ENCODE peak calls at places on chromosome 21, in seven cellular contexts. One of them, this sample, is unnamed.

GRCh38 chr21:39021475-39021832 is 161.8 kb downstream of the PSMG1 start:
- DNase-seq in neuronal stem cell: no peak
- DNase-seq in trophoblast cell: no peak
- DNase-seq in H9: no peak
- DNase-seq in H1: no peak
- DNase-seq in mesendoderm: peak; percentile 40
- DNase-seq in IMR-90: no peak
- DNase-seq in this sample: no peak

GRCh38 chr21:36728371-36729111 is 29.6 kb downstream of the SIM2 start:
- DNase-seq in IMR-90: no peak
- DNase-seq in mesendoderm: no peak
- DNase-seq in neuronal stem cell: no peak
- DNase-seq in trophoblast cell: no peak
- DNase-seq in H9: peak; percentile 2
- DNase-seq in H1: no peak
- DNase-seq in this sample: no peak

GRCh38 chr21:34344584-34344983 is 19.2 kb upstream of the KCNE2 start:
- DNase-seq in H1: no peak
- DNase-seq in H9: no peak
- DNase-seq in neuronal stem cell: no peak
- DNase-seq in trophoblast cell: no peak
- DNase-seq in mesendoderm: no peak
- DNase-seq in IMR-90: peak; percentile 49
- DNase-seq in this sample: peak; percentile 38

GRCh38 chr21:44919111-44919912 is 1.4 kb downstream of the ITGB2 start:
- DNase-seq in IMR-90: no peak
- DNase-seq in mesendoderm: no peak
- DNase-seq in neuronal stem cell: no peak
- DNase-seq in H1: no peak
- DNase-seq in trophoblast cell: no peak
- DNase-seq in H9: no peak
- DNase-seq in this sample: no peak

GRCh38 chr21:43613755-43614638 is 45.3 kb downstream of the HSF2BP start:
- DNase-seq in IMR-90: peak; percentile 82
- DNase-seq in H1: no peak
- DNase-seq in mesendoderm: no peak
- DNase-seq in H9: no peak
- DNase-seq in trophoblast cell: no peak
- DNase-seq in neuronal stem cell: no peak
- DNase-seq in this sample: peak; percentile 53

GRCh38 chr21:16419188-16419874 is 689.5 kb downstream of the USP25 start:
- DNase-seq in neuronal stem cell: no peak
- DNase-seq in trophoblast cell: no peak
- DNase-seq in H1: no peak
- DNase-seq in mesendoderm: peak; percentile 2
- DNase-seq in IMR-90: peak; percentile 57
- DNase-seq in H9: no peak
- DNase-seq in this sample: no peak

GRCh38 chr21:41868062-41868710 is 11.0 kb downstream of the PRDM15 start:
- DNase-seq in trophoblast cell: no peak
- DNase-seq in IMR-90: peak; percentile 12
- DNase-seq in neuronal stem cell: no peak
- DNase-seq in mesendoderm: no peak
- DNase-seq in H1: no peak
- DNase-seq in H9: no peak
- DNase-seq in this sample: no peak

GRCh38 chr21:25583370-25584133 is 23.7 kb downstream of the MRPL39 start:
- DNase-seq in H9: no peak
- DNase-seq in trophoblast cell: no peak
- DNase-seq in H1: no peak
- DNase-seq in neuronal stem cell: no peak
- DNase-seq in IMR-90: no peak
- DNase-seq in mesendoderm: no peak
- DNase-seq in this sample: no peak

GRCh38 chr21:44789880-44790279 is 11.7 kb downstream of the UBE2G2 start:
- DNase-seq in H1: no peak
- DNase-seq in trophoblast cell: no peak
- DNase-seq in neuronal stem cell: no peak
- DNase-seq in IMR-90: peak; percentile 58
- DNase-seq in H9: no peak
- DNase-seq in mesendoderm: no peak
- DNase-seq in this sample: peak; percentile 9

GRCh38 chr21:14046401-14046800 is 164.4 kb downstream of the LIPI start:
- DNase-seq in H1: no peak
- DNase-seq in neuronal stem cell: no peak
- DNase-seq in mesendoderm: no peak
- DNase-seq in IMR-90: peak; percentile 17
- DNase-seq in trophoblast cell: no peak
- DNase-seq in H9: no peak
- DNase-seq in this sample: no peak

GRCh38 chr21:26820473-26820872 is 24.7 kb downstream of the ADAMTS1 start:
- DNase-seq in H9: no peak
- DNase-seq in trophoblast cell: peak; percentile 88
- DNase-seq in mesendoderm: no peak
- DNase-seq in IMR-90: no peak
- DNase-seq in neuronal stem cell: no peak
- DNase-seq in H1: no peak
- DNase-seq in this sample: no peak

GRCh38 chr21:42233067-42233981 is 14.4 kb downstream of the ABCG1 start:
- DNase-seq in neuronal stem cell: no peak
- DNase-seq in mesendoderm: peak; percentile 61
- DNase-seq in H1: no peak
- DNase-seq in trophoblast cell: peak; percentile 90
- DNase-seq in IMR-90: peak; percentile 20
- DNase-seq in H9: peak; percentile 48
- DNase-seq in this sample: peak; percentile 73

GRCh38 chr21:39518845-39519205 is 67.1 kb downstream of the SH3BGR start:
- DNase-seq in trophoblast cell: peak; percentile 39
- DNase-seq in neuronal stem cell: no peak
- DNase-seq in H9: no peak
- DNase-seq in IMR-90: no peak
- DNase-seq in mesendoderm: no peak
- DNase-seq in H1: no peak
- DNase-seq in this sample: no peak

GRCh38 chr21:41369915-41370839 is 8.3 kb downstream of the MX2 start:
- DNase-seq in H9: no peak
- DNase-seq in mesendoderm: peak; percentile 49
- DNase-seq in trophoblast cell: peak; percentile 31
- DNase-seq in H1: no peak
- DNase-seq in IMR-90: no peak
- DNase-seq in neuronal stem cell: no peak
- DNase-seq in this sample: peak; percentile 10

GRCh38 chr21:34846601-34847112 is 177.9 kb downstream of the CLIC6 start:
- DNase-seq in trophoblast cell: peak; percentile 94
- DNase-seq in mesendoderm: peak; percentile 67
- DNase-seq in neuronal stem cell: peak; percentile 8
- DNase-seq in H9: no peak
- DNase-seq in H1: no peak
- DNase-seq in IMR-90: peak; percentile 89
- DNase-seq in this sample: peak; percentile 83

GRCh38 chr21:36330904-36331303 is 10.9 kb downstream of the MORC3 start:
- DNase-seq in trophoblast cell: peak; percentile 74
- DNase-seq in H1: no peak
- DNase-seq in IMR-90: peak; percentile 60
- DNase-seq in mesendoderm: peak; percentile 53
- DNase-seq in neuronal stem cell: no peak
- DNase-seq in H9: no peak
- DNase-seq in this sample: peak; percentile 60

GRCh38 chr21:43688906-43689305 is 29.5 kb downstream of the RRP1B start:
- DNase-seq in IMR-90: no peak
- DNase-seq in mesendoderm: no peak
- DNase-seq in H9: no peak
- DNase-seq in trophoblast cell: no peak
- DNase-seq in H1: no peak
- DNase-seq in neuronal stem cell: no peak
- DNase-seq in this sample: no peak

GRCh38 chr21:25373126-25374082 is 233.9 kb downstream of the MRPL39 start:
- DNase-seq in H1: no peak
- DNase-seq in mesendoderm: peak; percentile 84
- DNase-seq in trophoblast cell: no peak
- DNase-seq in H9: peak; percentile 79
- DNase-seq in neuronal stem cell: no peak
- DNase-seq in IMR-90: no peak
- DNase-seq in this sample: no peak

GRCh38 chr21:34126269-34126668 is 52.9 kb downstream of the MRPS6 start:
- DNase-seq in H1: no peak
- DNase-seq in neuronal stem cell: peak; percentile 37
- DNase-seq in mesendoderm: peak; percentile 55
- DNase-seq in trophoblast cell: peak; percentile 45
- DNase-seq in IMR-90: peak; percentile 53
- DNase-seq in H9: no peak
- DNase-seq in this sample: peak; percentile 33

GRCh38 chr21:42644223-42645208 is 8.9 kb upstream of the PDE9A start:
- DNase-seq in H9: no peak
- DNase-seq in IMR-90: peak; percentile 73
- DNase-seq in H1: no peak
- DNase-seq in trophoblast cell: no peak
- DNase-seq in neuronal stem cell: no peak
- DNase-seq in mesendoderm: no peak
- DNase-seq in this sample: peak; percentile 87

GRCh38 chr21:37060296-37060695 is 12.6 kb downstream of the PIGP start:
- DNase-seq in trophoblast cell: peak; percentile 41
- DNase-seq in H1: peak; percentile 43
- DNase-seq in neuronal stem cell: no peak
- DNase-seq in mesendoderm: peak; percentile 92
- DNase-seq in H9: peak; percentile 76
- DNase-seq in IMR-90: peak; percentile 98
- DNase-seq in this sample: peak; percentile 99

GRCh38 chr21:35153671-35154070 is 104.6 kb upstream of the RUNX1 start:
- DNase-seq in IMR-90: no peak
- DNase-seq in H9: no peak
- DNase-seq in neuronal stem cell: no peak
- DNase-seq in trophoblast cell: no peak
- DNase-seq in H1: no peak
- DNase-seq in mesendoderm: no peak
- DNase-seq in this sample: no peak

GRCh38 chr21:34198232-34199120 is 125.1 kb downstream of the MRPS6 start:
- DNase-seq in neuronal stem cell: no peak
- DNase-seq in IMR-90: no peak
- DNase-seq in H9: no peak
- DNase-seq in H1: no peak
- DNase-seq in trophoblast cell: no peak
- DNase-seq in mesendoderm: no peak
- DNase-seq in this sample: no peak

GRCh38 chr21:16372546-16372945 is 642.8 kb downstream of the USP25 start:
- DNase-seq in H9: no peak
- DNase-seq in IMR-90: no peak
- DNase-seq in neuronal stem cell: no peak
- DNase-seq in trophoblast cell: no peak
- DNase-seq in H1: no peak
- DNase-seq in mesendoderm: no peak
- DNase-seq in this sample: no peak

GRCh38 chr21:27513825-27514224 is 546.9 kb upstream of the ADAMTS5 start:
- DNase-seq in neuronal stem cell: no peak
- DNase-seq in mesendoderm: no peak
- DNase-seq in H9: no peak
- DNase-seq in IMR-90: no peak
- DNase-seq in H1: no peak
- DNase-seq in trophoblast cell: peak; percentile 20
- DNase-seq in this sample: no peak

GRCh38 chr21:42498012-42498411 is 2.0 kb upstream of the RSPH1 start:
- DNase-seq in mesendoderm: no peak
- DNase-seq in trophoblast cell: no peak
- DNase-seq in H1: no peak
- DNase-seq in neuronal stem cell: no peak
- DNase-seq in IMR-90: no peak
- DNase-seq in H9: no peak
- DNase-seq in this sample: no peak

GRCh38 chr21:46028547-46029200 is 47.1 kb downstream of the COL6A1 start:
- DNase-seq in H9: no peak
- DNase-seq in neuronal stem cell: no peak
- DNase-seq in trophoblast cell: no peak
- DNase-seq in H1: no peak
- DNase-seq in mesendoderm: no peak
- DNase-seq in IMR-90: peak; percentile 84
- DNase-seq in this sample: peak; percentile 79
- H3K23ac ChIP-seq in H9: no peak overlapping the region
- H3K23ac ChIP-seq in neuronal stem cell: no peak overlapping the region
- H3K23ac ChIP-seq in trophoblast cell: no peak overlapping the region
- H3K23ac ChIP-seq in H1: no peak overlapping the region
- H3K23ac ChIP-seq in mesendoderm: no peak overlapping the region
- H3K23ac ChIP-seq in IMR-90: peak overlapping the region; percentile 71
- H3K23ac ChIP-seq in this sample: no peak overlapping the region

DNA sequence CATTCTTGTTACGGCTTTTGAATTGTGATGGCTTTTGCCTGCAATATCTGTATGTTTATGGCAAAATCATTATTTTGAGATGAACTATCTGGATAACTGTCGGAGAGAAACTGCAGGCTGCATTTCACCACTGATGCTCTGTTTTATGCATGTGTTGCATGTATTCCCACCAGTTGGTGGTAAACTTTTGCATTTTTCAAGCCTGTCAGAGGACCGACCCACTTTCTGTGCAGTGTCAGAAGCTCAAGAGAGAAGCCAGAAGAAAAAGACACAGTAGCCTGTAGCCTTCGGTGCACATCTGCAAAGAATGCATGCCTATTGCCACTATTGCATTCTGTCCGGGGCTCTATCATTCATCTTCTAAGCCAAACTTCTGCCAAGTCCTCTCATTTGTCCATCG is 41.6 kb downstream of the OLIG1 start:
- DNase-seq in H1: no peak
- DNase-seq in trophoblast cell: no peak
- DNase-seq in H9: no peak
- DNase-seq in IMR-90: no peak
- DNase-seq in neuronal stem cell: no peak
- DNase-seq in mesendoderm: no peak
- DNase-seq in this sample: no peak
- H3K23ac ChIP-seq in H1: no peak overlapping the region
- H3K23ac ChIP-seq in trophoblast cell: no peak overlapping the region
- H3K23ac ChIP-seq in H9: no peak overlapping the region
- H3K23ac ChIP-seq in IMR-90: no peak overlapping the region
- H3K23ac ChIP-seq in neuronal stem cell: no peak overlapping the region
- H3K23ac ChIP-seq in mesendoderm: no peak overlapping the region
- H3K23ac ChIP-seq in this sample: no peak overlapping the region

DNA sequence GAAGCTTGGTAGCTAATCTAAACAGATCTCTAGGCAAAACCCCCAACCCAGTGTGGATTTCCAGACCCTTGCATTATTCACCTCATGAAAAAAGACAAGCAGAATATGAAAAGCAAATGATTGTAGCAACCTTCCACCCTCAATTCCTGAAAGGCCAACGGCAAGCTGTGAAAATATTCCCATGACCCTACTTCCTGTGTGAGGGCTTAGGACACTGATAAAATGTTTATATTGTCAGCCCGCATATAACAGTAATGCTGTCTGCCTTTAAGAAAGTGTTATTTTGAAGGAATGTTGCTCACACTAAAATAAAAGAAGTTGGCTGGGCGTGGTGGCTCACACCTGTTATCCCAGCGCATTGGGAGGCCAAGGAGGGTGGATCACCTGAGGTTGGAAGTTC is 233.5 kb upstream of the NRIP1 start:
- DNase-seq in H9: no peak
- DNase-seq in H1: no peak
- DNase-seq in neuronal stem cell: no peak
- DNase-seq in mesendoderm: no peak
- DNase-seq in IMR-90: no peak
- DNase-seq in trophoblast cell: peak; percentile 62
- DNase-seq in this sample: peak; percentile 3
- H3K23ac ChIP-seq in H9: no peak overlapping the region
- H3K23ac ChIP-seq in H1: no peak overlapping the region
- H3K23ac ChIP-seq in neuronal stem cell: no peak overlapping the region
- H3K23ac ChIP-seq in mesendoderm: no peak overlapping the region
- H3K23ac ChIP-seq in IMR-90: no peak overlapping the region
- H3K23ac ChIP-seq in trophoblast cell: no peak overlapping the region
- H3K23ac ChIP-seq in this sample: no peak overlapping the region

GRCh38 chr21:18354947-18355346 is 48.6 kb downstream of the TMPRSS15 start:
- DNase-seq in mesendoderm: no peak
- DNase-seq in H9: no peak
- DNase-seq in neuronal stem cell: no peak
- DNase-seq in trophoblast cell: peak; percentile 31
- DNase-seq in H1: no peak
- DNase-seq in IMR-90: no peak
- DNase-seq in this sample: no peak

GRCh38 chr21:18356801-18357200 is 46.8 kb downstream of the TMPRSS15 start:
- DNase-seq in IMR-90: no peak
- DNase-seq in trophoblast cell: no peak
- DNase-seq in H9: no peak
- DNase-seq in neuronal stem cell: no peak
- DNase-seq in H1: no peak
- DNase-seq in mesendoderm: no peak
- DNase-seq in this sample: no peak
- H3K23ac ChIP-seq in IMR-90: no peak overlapping the region
- H3K23ac ChIP-seq in trophoblast cell: no peak overlapping the region
- H3K23ac ChIP-seq in H9: no peak overlapping the region
- H3K23ac ChIP-seq in neuronal stem cell: no peak overlapping the region
- H3K23ac ChIP-seq in H1: no peak overlapping the region
- H3K23ac ChIP-seq in mesendoderm: no peak overlapping the region
- H3K23ac ChIP-seq in this sample: no peak overlapping the region